ENCODE peak calls at places on chromosomes 12 and 14, in four cellular contexts. B is sigmoid colon, S is HCT116, P is breast epithelium. U is an unnamed sample.
A peak's percentile ranks its signal among the peaks of the same experiment; 100 is the strongest.

GRCh38 chr14:64636208-64636979 is 67.8 kb upstream of the PLEKHG3 start:
- DNase-seq in S (peak; percentile 47), P (peak; percentile 67), B (peak; percentile 87), U (peak; percentile 57)

GRCh38 chr12:12008232-12008850 is 62.4 kb upstream of the BCL2L14 start:
- DNase-seq in P (no peak), B (no peak), S (no peak), U (no peak)

GRCh38 chr14:94591073-94591472 is 9.8 kb downstream of the SERPINA5 start:
- DNase-seq in B (no peak), P (no peak), S (no peak), U (no peak)

GRCh38 chr14:105157872-105158271 is 10.7 kb downstream of the JAG2 start:
- DNase-seq in P (no peak), S (no peak), B (no peak), U (no peak)

GRCh38 chr12:111597731-111598636 is 1.1 kb downstream of the ATXN2 start:
- DNase-seq in B (peak; percentile 74), S (no peak), P (peak; percentile 57), U (peak; percentile 30)

GRCh38 chr12:116661341-116661740 is 76.5 kb downstream of the SPRING1 start:
- DNase-seq in B (no peak), S (no peak), P (no peak), U (no peak)

GRCh38 chr14:54085841-54086240 is 129.2 kb upstream of the BMP4 start:
- DNase-seq in B (no peak), P (no peak), S (no peak), U (no peak)

GRCh38 chr12:21940972-21941521 is at the start of gene ABCC9:
- DNase-seq in P (no peak), S (no peak), B (peak; percentile 81), U (peak; percentile 30)

GRCh38 chr12:19191563-19191962 is 62.0 kb downstream of the PLEKHA5 start:
- DNase-seq in S (no peak), P (no peak), B (no peak), U (no peak)

DNA sequence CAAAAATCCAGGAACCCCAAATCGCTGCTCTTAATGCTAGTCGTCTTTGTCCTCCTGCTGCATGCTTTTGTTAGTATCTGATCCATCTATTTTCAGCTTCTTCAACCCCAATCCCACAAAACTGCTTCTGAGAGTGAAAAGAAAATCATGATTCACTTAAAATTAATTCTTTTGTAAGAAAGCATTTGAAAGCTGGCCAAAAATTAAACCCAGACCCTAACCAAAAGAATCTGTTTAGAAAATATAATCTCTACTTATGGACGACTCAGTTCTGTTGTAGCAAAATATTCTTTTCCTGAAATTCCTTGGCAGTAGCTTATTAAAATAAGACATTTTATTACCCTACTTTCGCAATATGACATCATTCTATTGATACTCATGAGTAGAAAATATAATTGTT is 443.6 kb upstream of the SYT1 start:
- DNase-seq in S (no peak), B (no peak), P (no peak), U (no peak)
- TF ChIP-seq POLR2AphosphoS5 in S (no peak), B (no peak), P (no peak), U (no peak)

GRCh38 chr12:14238224-14238792 is 127.2 kb upstream of the ATF7IP start:
- DNase-seq in P (no peak), B (no peak), S (no peak), U (no peak)

GRCh38 chr12:14243941-14244340 is 121.5 kb upstream of the ATF7IP start:
- DNase-seq in B (no peak), S (no peak), P (no peak), U (no peak)

GRCh38 chr12:14239935-14240872 is 125.3 kb upstream of the ATF7IP start:
- DNase-seq in S (no peak), P (no peak), B (no peak), U (peak; percentile 46)

GRCh38 chr12:14240873-14241220 is 124.6 kb upstream of the ATF7IP start:
- DNase-seq in S (no peak), B (no peak), P (no peak), U (no peak)

GRCh38 chr12:14239350-14239934 is 126.0 kb upstream of the ATF7IP start:
- DNase-seq in B (no peak), S (no peak), P (no peak), U (no peak)
- TF ChIP-seq POLR2A in B (no peak), S (no peak), P (no peak), U (no peak)

GRCh38 chr14:68380304-68380840 is 412.5 kb downstream of the ZFP36L1 start:
- DNase-seq in S (no peak), P (no peak), B (no peak), U (no peak)

GRCh38 chr14:68386446-68386845 is 406.4 kb downstream of the ZFP36L1 start:
- DNase-seq in S (no peak), B (no peak), P (no peak), U (no peak)

GRCh38 chr14:68384881-68385280 is 408.0 kb downstream of the ZFP36L1 start:
- DNase-seq in P (no peak), S (no peak), B (no peak), U (no peak)

GRCh38 chr14:68386950-68387779 is 405.7 kb downstream of the ZFP36L1 start:
- DNase-seq in S (no peak), B (no peak), P (no peak), U (no peak)

GRCh38 chr14:68384335-68384734 is 408.5 kb downstream of the ZFP36L1 start:
- DNase-seq in S (no peak), B (peak; percentile 89), P (no peak), U (no peak)
- TF ChIP-seq POLR2AphosphoS5 in S (no peak), B (peak; percentile 37), P (peak; percentile 63), U (no peak)

DNA sequence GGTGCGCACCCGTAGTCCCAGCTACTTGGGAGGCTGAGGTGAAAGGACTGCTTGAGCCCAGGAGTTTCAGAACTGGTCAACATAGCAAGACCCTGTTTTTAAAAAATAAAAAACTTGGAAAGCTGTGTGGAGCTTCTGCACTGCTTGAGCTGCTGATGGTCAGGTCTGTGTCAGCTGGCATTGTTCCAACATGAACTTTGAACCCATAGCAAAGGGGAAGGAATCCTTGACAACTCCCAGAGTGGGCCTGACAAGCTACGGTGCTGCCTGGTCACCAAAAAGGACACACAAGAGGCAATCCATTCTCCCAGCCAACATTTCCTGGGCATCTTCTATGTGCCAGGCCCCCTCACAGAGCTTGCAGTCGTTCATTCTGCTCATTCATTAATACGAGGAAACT is 16.4 kb upstream of the LTBP2 start:
- DNase-seq in P (no peak), S (no peak), B (no peak), U (no peak)
- TF ChIP-seq POLR2A in P (no peak), S (no peak), B (no peak), U (no peak)

GRCh38 chr12:109169676-109170075 is 53.3 kb downstream of the ACACB start:
- DNase-seq in B (peak; percentile 62), P (no peak), S (no peak), U (peak; percentile 34)
- TF ChIP-seq POLR2AphosphoS5 in B (peak; percentile 30), P (no peak), S (no peak), U (peak; percentile 51)

GRCh38 chr12:47774664-47775063 is 1.6 kb downstream of the SLC48A1 start:
- DNase-seq in B (peak; percentile 64), P (no peak), S (no peak), U (no peak)

GRCh38 chr12:47776471-47777143 is 3.6 kb downstream of the SLC48A1 start:
- DNase-seq in S (no peak), B (peak; percentile 67), P (no peak), U (no peak)

GRCh38 chr12:47777151-47777550 is 4.1 kb downstream of the SLC48A1 start:
- DNase-seq in P (no peak), B (no peak), S (no peak), U (no peak)

GRCh38 chr12:47773858-47774580 is 981 bp downstream of the SLC48A1 start:
- DNase-seq in S (no peak), B (no peak), P (no peak), U (no peak)

GRCh38 chr12:47775100-47775911 is 2.3 kb downstream of the SLC48A1 start:
- DNase-seq in B (peak; percentile 69), S (no peak), P (no peak), U (no peak)
- TF ChIP-seq POLR2A in B (no peak), S (no peak), P (no peak), U (no peak)